ENCODE peak calls at places on chromosomes 11 and 22, in seven cellular contexts. N is upper lobe of right lung, A is neuronal stem cell, J is fibroblast of lung, H is PC-9, L is right lobe of liver, K is H1. D is an unnamed sample.
A peak's percentile ranks its signal among the peaks of the same experiment; 100 is the strongest.

GRCh38 chr22:19723165-19723989 is at the start of gene GP1BB:
- DNase-seq in N (no peak), A (no peak), J (no peak), H (peak; percentile 30), L (no peak), K (no peak), D (no peak)

GRCh38 chr11:17489729-17490128 is 13.1 kb upstream of the ABCC8 start:
- DNase-seq in N (no peak), A (no peak), J (no peak), H (no peak), L (no peak), K (no peak), D (no peak)

GRCh38 chr22:42920101-42920820 is 63.2 kb upstream of the ARFGAP3 start:
- DNase-seq in N (peak; percentile 32), A (no peak), J (no peak), H (no peak), L (no peak), K (no peak), D (no peak)

GRCh38 chr11:106288057-106288456 is 210.6 kb downstream of the AASDHPPT start:
- DNase-seq in N (no peak), A (no peak), J (no peak), H (no peak), L (no peak), K (no peak), D (no peak)

GRCh38 chr22:29269731-29270474 is 1.8 kb downstream of the EWSR1 start:
- DNase-seq in N (no peak), A (no peak), J (no peak), H (no peak), L (no peak), K (no peak), D (no peak)

GRCh38 chr11:124793466-124794278 is 6.5 kb downstream of the MSANTD2 start:
- DNase-seq in N (no peak), A (peak; percentile 45), J (peak; percentile 62), H (peak; percentile 31), L (no peak), K (no peak), D (no peak)

GRCh38 chr11:35318977-35319925 is 100.1 kb downstream of the SLC1A2 start:
- DNase-seq in N (no peak), A (no peak), J (no peak), H (no peak), L (no peak), K (no peak), D (no peak)

GRCh38 chr22:28283025-28283654 is 364.1 kb upstream of the PITPNB start:
- DNase-seq in N (no peak), A (no peak), J (peak; percentile 52), H (no peak), L (no peak), K (no peak), D (no peak)

GRCh38 chr22:32820131-32820882 is 18.8 kb downstream of the TIMP3 start:
- DNase-seq in N (peak; percentile 19), A (no peak), J (no peak), H (no peak), L (no peak), K (no peak), D (no peak)

GRCh38 chr11:65121447-65121864 is 478 bp downstream of the FAU start:
- DNase-seq in N (peak; percentile 72), A (no peak), J (no peak), H (no peak), L (peak; percentile 64), K (no peak), D (no peak)

GRCh38 chr11:44811841-44812448 is 85.2 kb downstream of the TSPAN18 start:
- DNase-seq in N (peak; percentile 18), A (no peak), J (no peak), H (no peak), L (no peak), K (no peak), D (no peak)

GRCh38 chr22:30830907-30831306 is 136.2 kb downstream of the OSBP2 start:
- DNase-seq in N (no peak), A (no peak), J (peak; percentile 86), H (peak; percentile 84), L (no peak), K (no peak), D (no peak)

GRCh38 chr11:47242596-47243192 is 5.9 kb downstream of the ACP2 start:
- DNase-seq in N (no peak), A (no peak), J (no peak), H (no peak), L (no peak), K (no peak), D (no peak)

GRCh38 chr11:1750840-1751520 is 585 bp upstream of the IFITM10 start:
- DNase-seq in N (peak; percentile 68), A (no peak), J (no peak), H (no peak), L (no peak), K (no peak), D (no peak)

GRCh38 chr11:88421530-88421929 is 84.0 kb upstream of the CTSC start:
- DNase-seq in N (no peak), A (no peak), J (no peak), H (peak; percentile 10), L (no peak), K (no peak), D (no peak)

GRCh38 chr22:43443072-43443471 is 31.3 kb downstream of the MPPED1 start:
- DNase-seq in N (peak; percentile 44), A (no peak), J (no peak), H (no peak), L (peak; percentile 23), K (no peak), D (no peak)

GRCh38 chr11:134474942-134475341 is 62.9 kb upstream of the B3GAT1 start:
- DNase-seq in N (peak; percentile 45), A (no peak), J (no peak), H (no peak), L (no peak), K (no peak), D (no peak)

GRCh38 chr22:46193898-46194310 is 43.6 kb downstream of the PPARA start:
- DNase-seq in N (no peak), A (no peak), J (no peak), H (no peak), L (peak; percentile 67), K (no peak), D (no peak)

GRCh38 chr11:122601131-122602125 is 54.1 kb upstream of the UBASH3B start:
- DNase-seq in N (no peak), A (no peak), J (peak; percentile 74), H (no peak), L (no peak), K (no peak), D (no peak)

GRCh38 chr11:1297576-1298473 is 11.6 kb downstream of the TOLLIP start:
- DNase-seq in N (peak; percentile 61), A (no peak), J (no peak), H (no peak), L (peak; percentile 86), K (no peak), D (no peak)

GRCh38 chr22:35622132-35622913 is 5.2 kb upstream of the MB start:
- DNase-seq in N (no peak), A (no peak), J (no peak), H (peak; percentile 96), L (peak; percentile 64), K (no peak), D (no peak)

GRCh38 chr11:46529086-46529905 is 64.5 kb downstream of the AMBRA1 start:
- DNase-seq in N (peak; percentile 67), A (peak; percentile 56), J (peak; percentile 66), H (peak; percentile 63), L (peak; percentile 64), K (peak; percentile 60), D (peak; percentile 64)

GRCh38 chr11:14015711-14016110 is 53.2 kb downstream of the SPON1 start:
- DNase-seq in N (no peak), A (peak; percentile 5), J (peak; percentile 68), H (peak; percentile 49), L (no peak), K (no peak), D (peak; percentile 2)

GRCh38 chr22:35418726-35419125 is 18.8 kb downstream of the MCM5 start:
- DNase-seq in N (no peak), A (no peak), J (no peak), H (no peak), L (no peak), K (no peak), D (no peak)

GRCh38 chr11:108199446-108200321 is 22.8 kb downstream of the NPAT start:
- DNase-seq in N (no peak), A (no peak), J (peak; percentile 44), H (peak; percentile 15), L (no peak), K (no peak), D (no peak)

GRCh38 chr11:250740-251299 is 14.0 kb downstream of the PSMD13 start:
- DNase-seq in N (no peak), A (peak; percentile 70), J (peak; percentile 59), H (peak; percentile 51), L (no peak), K (peak; percentile 51), D (no peak)

GRCh38 chr11:36793542-36793926 is 195.5 kb upstream of the RAG2 start:
- DNase-seq in N (no peak), A (peak; percentile 17), J (peak; percentile 5), H (no peak), L (no peak), K (no peak), D (no peak)

GRCh38 chr22:26618487-26618886 is 660 bp upstream of the CRYBB1 start:
- DNase-seq in N (no peak), A (no peak), J (no peak), H (no peak), L (no peak), K (no peak), D (no peak)
- H3K27me3 ChIP-seq in N (no peaks in the 10 kb centered on the region), A (no peaks in the 10 kb centered on the region), J (peaks cover 6% of the 10 kb centered on the region), H (peaks cover 67% of the 10 kb centered on the region), L (no peaks in the 10 kb centered on the region), K (peaks cover 14% of the 10 kb centered on the region), D (peaks cover 2% of the 10 kb centered on the region)

DNA sequence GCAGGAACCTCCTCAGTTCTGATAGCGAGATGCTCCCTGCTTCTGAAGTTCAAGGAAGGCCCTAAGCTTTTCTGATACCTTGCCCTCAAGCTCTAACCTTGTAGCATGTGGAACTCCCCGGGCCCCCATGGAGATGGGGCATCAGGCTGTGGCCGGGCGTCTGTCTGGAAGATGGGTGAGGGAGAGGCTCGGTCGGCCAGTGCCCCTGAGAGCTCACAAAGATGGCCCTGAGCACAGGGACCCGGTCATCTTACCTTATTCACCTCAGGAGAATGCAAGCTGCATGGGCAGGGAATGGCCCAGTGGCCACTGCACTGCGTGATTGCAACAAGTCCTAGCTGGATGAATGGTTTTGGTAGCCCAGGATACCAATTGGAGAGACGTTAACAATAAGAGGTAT is 830.3 kb downstream of the TBC1D22A start:
- DNase-seq in N (peak; percentile 40), A (no peak), J (no peak), H (no peak), L (no peak), K (no peak), D (no peak)
- H3K9me3 ChIP-seq in N (no peaks in the 10 kb centered on the region), A (no peaks in the 10 kb centered on the region), J (no peaks in the 10 kb centered on the region), H (no peaks in the 10 kb centered on the region), L (no peaks in the 10 kb centered on the region), K (peaks cover 67% of the 10 kb centered on the region), D (peaks cover 42% of the 10 kb centered on the region)

GRCh38 chr11:10872097-10872496 is 14.2 kb upstream of the ZBED5 start:
- DNase-seq in N (no peak), A (no peak), J (no peak), H (no peak), L (no peak), K (no peak), D (no peak)
- H3K27me3 ChIP-seq in N (no peaks in the 10 kb centered on the region), A (no peaks in the 10 kb centered on the region), J (no peaks in the 10 kb centered on the region), H (no peaks in the 10 kb centered on the region), L (no peaks in the 10 kb centered on the region), K (no peaks in the 10 kb centered on the region), D (no peaks in the 10 kb centered on the region)

DNA sequence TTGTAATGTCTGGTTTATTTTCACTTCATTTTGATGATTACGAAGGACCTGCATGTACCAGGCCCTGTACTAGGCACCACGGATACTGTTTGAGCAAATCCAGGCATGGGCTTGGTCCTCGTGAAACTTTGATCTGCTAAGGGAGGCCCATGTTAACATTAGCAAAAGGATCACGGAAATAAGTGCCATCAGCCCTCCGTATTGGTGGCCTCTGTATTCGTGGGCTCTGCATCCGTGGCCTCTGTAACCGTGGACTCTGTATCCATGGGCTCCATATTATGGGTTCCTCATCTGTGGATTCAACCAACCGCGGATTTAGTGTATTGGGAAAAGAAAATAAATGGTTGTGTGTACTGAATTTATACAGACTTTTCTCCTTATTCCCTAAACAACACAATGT is 8.7 kb downstream of the ARHGAP8 start:
- DNase-seq in N (no peak), A (no peak), J (no peak), H (no peak), L (no peak), K (no peak), D (no peak)
- H3K9me3 ChIP-seq in N (no peaks in the 10 kb centered on the region), A (no peaks in the 10 kb centered on the region), J (no peaks in the 10 kb centered on the region), H (no peaks in the 10 kb centered on the region), L (no peaks in the 10 kb centered on the region), K (no peaks in the 10 kb centered on the region), D (no peaks in the 10 kb centered on the region)

D was measured in iPS DF 6.9.